ENCODE peak calls at places on chromosomes 1 and 21, in nine cellular contexts. One of them, this sample, is unnamed.
A peak's percentile ranks its signal among the peaks of the same experiment; 100 is the strongest.

GRCh38 chr21:22575165-22575584 is 1577.0 kb downstream of the NCAM2 start:
- ATAC-seq in SK-N-SH treated with all-trans-retinoic acid at 6 μM for 48 hours: peak; percentile 37
- ATAC-seq in activated T-cell treated with anti-CD3 and anti-CD28 coated beads, Interleukin-2, amount 50 U/mL, for 4 hours: no peak
- ATAC-seq in HepG2: no peak
- ATAC-seq in lower lobe of right lung: no peak
- ATAC-seq in activated CD8-positive, alpha-beta memory T cell treated with anti-CD3 and anti-CD28 coated beads, Interleukin-2, amount 10 ng/mL, durations not matched to agents 7 days and 5 days: no peak
- ATAC-seq in aorta: no peak
- ATAC-seq in CD8-positive, alpha-beta T cell: no peak
- ATAC-seq in CD4-positive, CD25-positive, alpha-beta regulatory T cell: no peak
- ATAC-seq in this sample: no peak

GRCh38 chr21:43369124-43369523 is 57.8 kb downstream of the SIK1 start:
- ATAC-seq in SK-N-SH treated with all-trans-retinoic acid at 6 μM for 48 hours: peak; percentile 73
- ATAC-seq in activated T-cell treated with anti-CD3 and anti-CD28 coated beads, Interleukin-2, amount 50 U/mL, for 4 hours: no peak
- ATAC-seq in HepG2: peak; percentile 13
- ATAC-seq in lower lobe of right lung: no peak
- ATAC-seq in activated CD8-positive, alpha-beta memory T cell treated with anti-CD3 and anti-CD28 coated beads, Interleukin-2, amount 10 ng/mL, durations not matched to agents 7 days and 5 days: peak; percentile 34
- ATAC-seq in aorta: no peak
- ATAC-seq in CD8-positive, alpha-beta T cell: no peak
- ATAC-seq in CD4-positive, CD25-positive, alpha-beta regulatory T cell: peak; percentile 45
- ATAC-seq in this sample: peak; percentile 21

GRCh38 chr21:30240661-30241060 is 24.8 kb upstream of the CLDN8 start:
- ATAC-seq in SK-N-SH treated with all-trans-retinoic acid at 6 μM for 48 hours: no peak
- ATAC-seq in activated T-cell treated with anti-CD3 and anti-CD28 coated beads, Interleukin-2, amount 50 U/mL, for 4 hours: no peak
- ATAC-seq in HepG2: no peak
- ATAC-seq in lower lobe of right lung: no peak
- ATAC-seq in activated CD8-positive, alpha-beta memory T cell treated with anti-CD3 and anti-CD28 coated beads, Interleukin-2, amount 10 ng/mL, durations not matched to agents 7 days and 5 days: no peak
- ATAC-seq in aorta: no peak
- ATAC-seq in CD8-positive, alpha-beta T cell: no peak
- ATAC-seq in CD4-positive, CD25-positive, alpha-beta regulatory T cell: no peak
- ATAC-seq in this sample: peak; percentile 36

GRCh38 chr1:236700903-236701302 is 14.6 kb downstream of the ACTN2 start:
- ATAC-seq in SK-N-SH treated with all-trans-retinoic acid at 6 μM for 48 hours: no peak
- ATAC-seq in activated T-cell treated with anti-CD3 and anti-CD28 coated beads, Interleukin-2, amount 50 U/mL, for 4 hours: no peak
- ATAC-seq in HepG2: no peak
- ATAC-seq in lower lobe of right lung: no peak
- ATAC-seq in activated CD8-positive, alpha-beta memory T cell treated with anti-CD3 and anti-CD28 coated beads, Interleukin-2, amount 10 ng/mL, durations not matched to agents 7 days and 5 days: no peak
- ATAC-seq in aorta: no peak
- ATAC-seq in CD8-positive, alpha-beta T cell: no peak
- ATAC-seq in CD4-positive, CD25-positive, alpha-beta regulatory T cell: no peak
- ATAC-seq in this sample: no peak

GRCh38 chr1:40133122-40133665 is 28.0 kb upstream of the RLF start:
- ATAC-seq in SK-N-SH treated with all-trans-retinoic acid at 6 μM for 48 hours: no peak
- ATAC-seq in activated T-cell treated with anti-CD3 and anti-CD28 coated beads, Interleukin-2, amount 50 U/mL, for 4 hours: no peak
- ATAC-seq in HepG2: no peak
- ATAC-seq in lower lobe of right lung: no peak
- ATAC-seq in activated CD8-positive, alpha-beta memory T cell treated with anti-CD3 and anti-CD28 coated beads, Interleukin-2, amount 10 ng/mL, durations not matched to agents 7 days and 5 days: no peak
- ATAC-seq in aorta: no peak
- ATAC-seq in CD8-positive, alpha-beta T cell: no peak
- ATAC-seq in CD4-positive, CD25-positive, alpha-beta regulatory T cell: no peak
- ATAC-seq in this sample: no peak

GRCh38 chr1:19960621-19961020 is 18.8 kb downstream of the PLA2G2A start:
- ATAC-seq in SK-N-SH treated with all-trans-retinoic acid at 6 μM for 48 hours: no peak
- ATAC-seq in activated T-cell treated with anti-CD3 and anti-CD28 coated beads, Interleukin-2, amount 50 U/mL, for 4 hours: no peak
- ATAC-seq in HepG2: no peak
- ATAC-seq in lower lobe of right lung: no peak
- ATAC-seq in activated CD8-positive, alpha-beta memory T cell treated with anti-CD3 and anti-CD28 coated beads, Interleukin-2, amount 10 ng/mL, durations not matched to agents 7 days and 5 days: no peak
- ATAC-seq in aorta: no peak
- ATAC-seq in CD8-positive, alpha-beta T cell: no peak
- ATAC-seq in CD4-positive, CD25-positive, alpha-beta regulatory T cell: no peak
- ATAC-seq in this sample: no peak

GRCh38 chr21:44732263-44732662 is 20.9 kb upstream of the TSPEAR start:
- ATAC-seq in SK-N-SH treated with all-trans-retinoic acid at 6 μM for 48 hours: no peak
- ATAC-seq in activated T-cell treated with anti-CD3 and anti-CD28 coated beads, Interleukin-2, amount 50 U/mL, for 4 hours: no peak
- ATAC-seq in HepG2: no peak
- ATAC-seq in lower lobe of right lung: no peak
- ATAC-seq in activated CD8-positive, alpha-beta memory T cell treated with anti-CD3 and anti-CD28 coated beads, Interleukin-2, amount 10 ng/mL, durations not matched to agents 7 days and 5 days: no peak
- ATAC-seq in aorta: no peak
- ATAC-seq in CD8-positive, alpha-beta T cell: no peak
- ATAC-seq in CD4-positive, CD25-positive, alpha-beta regulatory T cell: no peak
- ATAC-seq in this sample: no peak

GRCh38 chr1:50430010-50430405 is 6.8 kb upstream of the DMRTA2 start:
- ATAC-seq in SK-N-SH treated with all-trans-retinoic acid at 6 μM for 48 hours: no peak
- ATAC-seq in activated T-cell treated with anti-CD3 and anti-CD28 coated beads, Interleukin-2, amount 50 U/mL, for 4 hours: no peak
- ATAC-seq in HepG2: no peak
- ATAC-seq in lower lobe of right lung: no peak
- ATAC-seq in activated CD8-positive, alpha-beta memory T cell treated with anti-CD3 and anti-CD28 coated beads, Interleukin-2, amount 10 ng/mL, durations not matched to agents 7 days and 5 days: no peak
- ATAC-seq in aorta: no peak
- ATAC-seq in CD8-positive, alpha-beta T cell: no peak
- ATAC-seq in CD4-positive, CD25-positive, alpha-beta regulatory T cell: no peak
- ATAC-seq in this sample: no peak

GRCh38 chr1:20150969-20151368 is 11.8 kb downstream of the PLA2G2F start:
- ATAC-seq in SK-N-SH treated with all-trans-retinoic acid at 6 μM for 48 hours: no peak
- ATAC-seq in activated T-cell treated with anti-CD3 and anti-CD28 coated beads, Interleukin-2, amount 50 U/mL, for 4 hours: no peak
- ATAC-seq in HepG2: no peak
- ATAC-seq in lower lobe of right lung: no peak
- ATAC-seq in activated CD8-positive, alpha-beta memory T cell treated with anti-CD3 and anti-CD28 coated beads, Interleukin-2, amount 10 ng/mL, durations not matched to agents 7 days and 5 days: no peak
- ATAC-seq in aorta: no peak
- ATAC-seq in CD8-positive, alpha-beta T cell: no peak
- ATAC-seq in CD4-positive, CD25-positive, alpha-beta regulatory T cell: no peak
- ATAC-seq in this sample: no peak

GRCh38 chr1:76015478-76016103 is 59.0 kb upstream of the ST6GALNAC3 start:
- ATAC-seq in SK-N-SH treated with all-trans-retinoic acid at 6 μM for 48 hours: no peak
- ATAC-seq in activated T-cell treated with anti-CD3 and anti-CD28 coated beads, Interleukin-2, amount 50 U/mL, for 4 hours: peak; percentile 40
- ATAC-seq in HepG2: no peak
- ATAC-seq in lower lobe of right lung: no peak
- ATAC-seq in activated CD8-positive, alpha-beta memory T cell treated with anti-CD3 and anti-CD28 coated beads, Interleukin-2, amount 10 ng/mL, durations not matched to agents 7 days and 5 days: no peak
- ATAC-seq in aorta: no peak
- ATAC-seq in CD8-positive, alpha-beta T cell: no peak
- ATAC-seq in CD4-positive, CD25-positive, alpha-beta regulatory T cell: no peak
- ATAC-seq in this sample: no peak

GRCh38 chr1:186234976-186235686 is 139.9 kb downstream of the TPR start:
- ATAC-seq in SK-N-SH treated with all-trans-retinoic acid at 6 μM for 48 hours: no peak
- ATAC-seq in activated T-cell treated with anti-CD3 and anti-CD28 coated beads, Interleukin-2, amount 50 U/mL, for 4 hours: no peak
- ATAC-seq in HepG2: no peak
- ATAC-seq in lower lobe of right lung: no peak
- ATAC-seq in activated CD8-positive, alpha-beta memory T cell treated with anti-CD3 and anti-CD28 coated beads, Interleukin-2, amount 10 ng/mL, durations not matched to agents 7 days and 5 days: no peak
- ATAC-seq in aorta: no peak
- ATAC-seq in CD8-positive, alpha-beta T cell: no peak
- ATAC-seq in CD4-positive, CD25-positive, alpha-beta regulatory T cell: no peak
- ATAC-seq in this sample: peak; percentile 22

GRCh38 chr1:30123896-30124295 is 599.5 kb downstream of the MATN1 start:
- ATAC-seq in SK-N-SH treated with all-trans-retinoic acid at 6 μM for 48 hours: no peak
- ATAC-seq in activated T-cell treated with anti-CD3 and anti-CD28 coated beads, Interleukin-2, amount 50 U/mL, for 4 hours: no peak
- ATAC-seq in HepG2: no peak
- ATAC-seq in lower lobe of right lung: no peak
- ATAC-seq in activated CD8-positive, alpha-beta memory T cell treated with anti-CD3 and anti-CD28 coated beads, Interleukin-2, amount 10 ng/mL, durations not matched to agents 7 days and 5 days: no peak
- ATAC-seq in aorta: no peak
- ATAC-seq in CD8-positive, alpha-beta T cell: no peak
- ATAC-seq in CD4-positive, CD25-positive, alpha-beta regulatory T cell: no peak
- ATAC-seq in this sample: no peak

GRCh38 chr1:212260557-212261342 is 24.5 kb upstream of the PPP2R5A start:
- ATAC-seq in SK-N-SH treated with all-trans-retinoic acid at 6 μM for 48 hours: no peak
- ATAC-seq in activated T-cell treated with anti-CD3 and anti-CD28 coated beads, Interleukin-2, amount 50 U/mL, for 4 hours: peak; percentile 83
- ATAC-seq in HepG2: peak; percentile 60
- ATAC-seq in lower lobe of right lung: peak; percentile 40
- ATAC-seq in activated CD8-positive, alpha-beta memory T cell treated with anti-CD3 and anti-CD28 coated beads, Interleukin-2, amount 10 ng/mL, durations not matched to agents 7 days and 5 days: peak; percentile 37
- ATAC-seq in aorta: no peak
- ATAC-seq in CD8-positive, alpha-beta T cell: peak; percentile 59
- ATAC-seq in CD4-positive, CD25-positive, alpha-beta regulatory T cell: peak; percentile 38
- ATAC-seq in this sample: peak; percentile 93

GRCh38 chr1:84267476-84267875 is 34.0 kb upstream of the SAMD13 start:
- ATAC-seq in SK-N-SH treated with all-trans-retinoic acid at 6 μM for 48 hours: no peak
- ATAC-seq in activated T-cell treated with anti-CD3 and anti-CD28 coated beads, Interleukin-2, amount 50 U/mL, for 4 hours: no peak
- ATAC-seq in HepG2: no peak
- ATAC-seq in lower lobe of right lung: no peak
- ATAC-seq in activated CD8-positive, alpha-beta memory T cell treated with anti-CD3 and anti-CD28 coated beads, Interleukin-2, amount 10 ng/mL, durations not matched to agents 7 days and 5 days: no peak
- ATAC-seq in aorta: no peak
- ATAC-seq in CD8-positive, alpha-beta T cell: no peak
- ATAC-seq in CD4-positive, CD25-positive, alpha-beta regulatory T cell: no peak
- ATAC-seq in this sample: no peak

GRCh38 chr1:237873487-237873927 is 17.2 kb downstream of the ZP4 start:
- ATAC-seq in SK-N-SH treated with all-trans-retinoic acid at 6 μM for 48 hours: peak; percentile 88
- ATAC-seq in activated T-cell treated with anti-CD3 and anti-CD28 coated beads, Interleukin-2, amount 50 U/mL, for 4 hours: no peak
- ATAC-seq in HepG2: no peak
- ATAC-seq in lower lobe of right lung: no peak
- ATAC-seq in activated CD8-positive, alpha-beta memory T cell treated with anti-CD3 and anti-CD28 coated beads, Interleukin-2, amount 10 ng/mL, durations not matched to agents 7 days and 5 days: no peak
- ATAC-seq in aorta: no peak
- ATAC-seq in CD8-positive, alpha-beta T cell: no peak
- ATAC-seq in CD4-positive, CD25-positive, alpha-beta regulatory T cell: no peak
- ATAC-seq in this sample: peak; percentile 99

GRCh38 chr1:233113009-233113712 is 162.8 kb downstream of the NTPCR start:
- ATAC-seq in SK-N-SH treated with all-trans-retinoic acid at 6 μM for 48 hours: peak; percentile 94
- ATAC-seq in activated T-cell treated with anti-CD3 and anti-CD28 coated beads, Interleukin-2, amount 50 U/mL, for 4 hours: peak; percentile 34
- ATAC-seq in HepG2: peak; percentile 68
- ATAC-seq in lower lobe of right lung: peak; percentile 92
- ATAC-seq in activated CD8-positive, alpha-beta memory T cell treated with anti-CD3 and anti-CD28 coated beads, Interleukin-2, amount 10 ng/mL, durations not matched to agents 7 days and 5 days: peak; percentile 97
- ATAC-seq in aorta: peak; percentile 93
- ATAC-seq in CD8-positive, alpha-beta T cell: no peak
- ATAC-seq in CD4-positive, CD25-positive, alpha-beta regulatory T cell: peak; percentile 58
- ATAC-seq in this sample: peak; percentile 91

GRCh38 chr1:231420959-231421615 is 1.0 kb downstream of the EGLN1 start:
- ATAC-seq in SK-N-SH treated with all-trans-retinoic acid at 6 μM for 48 hours: peak; percentile 44
- ATAC-seq in activated T-cell treated with anti-CD3 and anti-CD28 coated beads, Interleukin-2, amount 50 U/mL, for 4 hours: peak; percentile 16
- ATAC-seq in HepG2: peak; percentile 10
- ATAC-seq in lower lobe of right lung: peak; percentile 4
- ATAC-seq in activated CD8-positive, alpha-beta memory T cell treated with anti-CD3 and anti-CD28 coated beads, Interleukin-2, amount 10 ng/mL, durations not matched to agents 7 days and 5 days: peak; percentile 13
- ATAC-seq in aorta: peak; percentile 21
- ATAC-seq in CD8-positive, alpha-beta T cell: peak; percentile 4
- ATAC-seq in CD4-positive, CD25-positive, alpha-beta regulatory T cell: no peak
- ATAC-seq in this sample: peak; percentile 0

GRCh38 chr1:193185861-193186714 is at the start of gene B3GALT2:
- ATAC-seq in SK-N-SH treated with all-trans-retinoic acid at 6 μM for 48 hours: peak; percentile 80
- ATAC-seq in activated T-cell treated with anti-CD3 and anti-CD28 coated beads, Interleukin-2, amount 50 U/mL, for 4 hours: no peak
- ATAC-seq in HepG2: peak; percentile 68
- ATAC-seq in lower lobe of right lung: no peak
- ATAC-seq in activated CD8-positive, alpha-beta memory T cell treated with anti-CD3 and anti-CD28 coated beads, Interleukin-2, amount 10 ng/mL, durations not matched to agents 7 days and 5 days: peak; percentile 77
- ATAC-seq in aorta: peak; percentile 24
- ATAC-seq in CD8-positive, alpha-beta T cell: peak; percentile 74
- ATAC-seq in CD4-positive, CD25-positive, alpha-beta regulatory T cell: peak; percentile 60
- ATAC-seq in this sample: no peak

GRCh38 chr1:70314706-70315304 is 39.7 kb downstream of the ANKRD13C start:
- ATAC-seq in SK-N-SH treated with all-trans-retinoic acid at 6 μM for 48 hours: peak; percentile 49
- ATAC-seq in activated T-cell treated with anti-CD3 and anti-CD28 coated beads, Interleukin-2, amount 50 U/mL, for 4 hours: no peak
- ATAC-seq in HepG2: no peak
- ATAC-seq in lower lobe of right lung: no peak
- ATAC-seq in activated CD8-positive, alpha-beta memory T cell treated with anti-CD3 and anti-CD28 coated beads, Interleukin-2, amount 10 ng/mL, durations not matched to agents 7 days and 5 days: no peak
- ATAC-seq in aorta: no peak
- ATAC-seq in CD8-positive, alpha-beta T cell: no peak
- ATAC-seq in CD4-positive, CD25-positive, alpha-beta regulatory T cell: no peak
- ATAC-seq in this sample: no peak

GRCh38 chr1:67371681-67372080 is 58.5 kb downstream of the SERBP1 start:
- ATAC-seq in SK-N-SH treated with all-trans-retinoic acid at 6 μM for 48 hours: peak; percentile 57
- ATAC-seq in activated T-cell treated with anti-CD3 and anti-CD28 coated beads, Interleukin-2, amount 50 U/mL, for 4 hours: no peak
- ATAC-seq in HepG2: no peak
- ATAC-seq in lower lobe of right lung: no peak
- ATAC-seq in activated CD8-positive, alpha-beta memory T cell treated with anti-CD3 and anti-CD28 coated beads, Interleukin-2, amount 10 ng/mL, durations not matched to agents 7 days and 5 days: no peak
- ATAC-seq in aorta: no peak
- ATAC-seq in CD8-positive, alpha-beta T cell: no peak
- ATAC-seq in CD4-positive, CD25-positive, alpha-beta regulatory T cell: no peak
- ATAC-seq in this sample: no peak

GRCh38 chr1:199170711-199171110 is 531.9 kb downstream of the PTPRC start:
- ATAC-seq in SK-N-SH treated with all-trans-retinoic acid at 6 μM for 48 hours: no peak
- ATAC-seq in activated T-cell treated with anti-CD3 and anti-CD28 coated beads, Interleukin-2, amount 50 U/mL, for 4 hours: no peak
- ATAC-seq in HepG2: no peak
- ATAC-seq in lower lobe of right lung: no peak
- ATAC-seq in activated CD8-positive, alpha-beta memory T cell treated with anti-CD3 and anti-CD28 coated beads, Interleukin-2, amount 10 ng/mL, durations not matched to agents 7 days and 5 days: no peak
- ATAC-seq in aorta: no peak
- ATAC-seq in CD8-positive, alpha-beta T cell: no peak
- ATAC-seq in CD4-positive, CD25-positive, alpha-beta regulatory T cell: no peak
- ATAC-seq in this sample: no peak

GRCh38 chr1:119564548-119564947 is 57.5 kb downstream of the HSD3B1 start:
- ATAC-seq in SK-N-SH treated with all-trans-retinoic acid at 6 μM for 48 hours: no peak
- ATAC-seq in activated T-cell treated with anti-CD3 and anti-CD28 coated beads, Interleukin-2, amount 50 U/mL, for 4 hours: no peak
- ATAC-seq in HepG2: no peak
- ATAC-seq in lower lobe of right lung: no peak
- ATAC-seq in activated CD8-positive, alpha-beta memory T cell treated with anti-CD3 and anti-CD28 coated beads, Interleukin-2, amount 10 ng/mL, durations not matched to agents 7 days and 5 days: no peak
- ATAC-seq in aorta: no peak
- ATAC-seq in CD8-positive, alpha-beta T cell: no peak
- ATAC-seq in CD4-positive, CD25-positive, alpha-beta regulatory T cell: no peak
- ATAC-seq in this sample: no peak

GRCh38 chr1:215637041-215637573 is 70.0 kb downstream of the KCTD3 start:
- ATAC-seq in SK-N-SH treated with all-trans-retinoic acid at 6 μM for 48 hours: peak; percentile 60
- ATAC-seq in activated T-cell treated with anti-CD3 and anti-CD28 coated beads, Interleukin-2, amount 50 U/mL, for 4 hours: no peak
- ATAC-seq in HepG2: peak; percentile 67
- ATAC-seq in lower lobe of right lung: peak; percentile 69
- ATAC-seq in activated CD8-positive, alpha-beta memory T cell treated with anti-CD3 and anti-CD28 coated beads, Interleukin-2, amount 10 ng/mL, durations not matched to agents 7 days and 5 days: no peak
- ATAC-seq in aorta: peak; percentile 78
- ATAC-seq in CD8-positive, alpha-beta T cell: no peak
- ATAC-seq in CD4-positive, CD25-positive, alpha-beta regulatory T cell: no peak
- ATAC-seq in this sample: peak; percentile 77

GRCh38 chr21:34833465-34833864 is 164.7 kb downstream of the CLIC6 start:
- ATAC-seq in SK-N-SH treated with all-trans-retinoic acid at 6 μM for 48 hours: no peak
- ATAC-seq in activated T-cell treated with anti-CD3 and anti-CD28 coated beads, Interleukin-2, amount 50 U/mL, for 4 hours: no peak
- ATAC-seq in HepG2: no peak
- ATAC-seq in lower lobe of right lung: no peak
- ATAC-seq in activated CD8-positive, alpha-beta memory T cell treated with anti-CD3 and anti-CD28 coated beads, Interleukin-2, amount 10 ng/mL, durations not matched to agents 7 days and 5 days: no peak
- ATAC-seq in aorta: no peak
- ATAC-seq in CD8-positive, alpha-beta T cell: no peak
- ATAC-seq in CD4-positive, CD25-positive, alpha-beta regulatory T cell: no peak
- ATAC-seq in this sample: no peak

GRCh38 chr21:42201615-42202161 is 17.3 kb upstream of the ABCG1 start:
- ATAC-seq in SK-N-SH treated with all-trans-retinoic acid at 6 μM for 48 hours: no peak
- ATAC-seq in activated T-cell treated with anti-CD3 and anti-CD28 coated beads, Interleukin-2, amount 50 U/mL, for 4 hours: no peak
- ATAC-seq in HepG2: no peak
- ATAC-seq in lower lobe of right lung: peak; percentile 45
- ATAC-seq in activated CD8-positive, alpha-beta memory T cell treated with anti-CD3 and anti-CD28 coated beads, Interleukin-2, amount 10 ng/mL, durations not matched to agents 7 days and 5 days: no peak
- ATAC-seq in aorta: no peak
- ATAC-seq in CD8-positive, alpha-beta T cell: no peak
- ATAC-seq in CD4-positive, CD25-positive, alpha-beta regulatory T cell: no peak
- ATAC-seq in this sample: peak; percentile 43

GRCh38 chr1:101205457-101205856 is 31.4 kb upstream of the S1PR1 start:
- ATAC-seq in SK-N-SH treated with all-trans-retinoic acid at 6 μM for 48 hours: no peak
- ATAC-seq in activated T-cell treated with anti-CD3 and anti-CD28 coated beads, Interleukin-2, amount 50 U/mL, for 4 hours: no peak
- ATAC-seq in HepG2: no peak
- ATAC-seq in lower lobe of right lung: no peak
- ATAC-seq in activated CD8-positive, alpha-beta memory T cell treated with anti-CD3 and anti-CD28 coated beads, Interleukin-2, amount 10 ng/mL, durations not matched to agents 7 days and 5 days: no peak
- ATAC-seq in aorta: no peak
- ATAC-seq in CD8-positive, alpha-beta T cell: no peak
- ATAC-seq in CD4-positive, CD25-positive, alpha-beta regulatory T cell: no peak
- ATAC-seq in this sample: no peak

GRCh38 chr1:60488857-60489256 is 415.3 kb upstream of the C1orf87 start:
- ATAC-seq in SK-N-SH treated with all-trans-retinoic acid at 6 μM for 48 hours: no peak
- ATAC-seq in activated T-cell treated with anti-CD3 and anti-CD28 coated beads, Interleukin-2, amount 50 U/mL, for 4 hours: no peak
- ATAC-seq in HepG2: no peak
- ATAC-seq in lower lobe of right lung: peak; percentile 27
- ATAC-seq in activated CD8-positive, alpha-beta memory T cell treated with anti-CD3 and anti-CD28 coated beads, Interleukin-2, amount 10 ng/mL, durations not matched to agents 7 days and 5 days: no peak
- ATAC-seq in aorta: peak; percentile 85
- ATAC-seq in CD8-positive, alpha-beta T cell: no peak
- ATAC-seq in CD4-positive, CD25-positive, alpha-beta regulatory T cell: no peak
- ATAC-seq in this sample: no peak

GRCh38 chr1:217717959-217718358 is 86.8 kb downstream of the SPATA17 start:
- ATAC-seq in SK-N-SH treated with all-trans-retinoic acid at 6 μM for 48 hours: no peak
- ATAC-seq in activated T-cell treated with anti-CD3 and anti-CD28 coated beads, Interleukin-2, amount 50 U/mL, for 4 hours: no peak
- ATAC-seq in HepG2: no peak
- ATAC-seq in lower lobe of right lung: no peak
- ATAC-seq in activated CD8-positive, alpha-beta memory T cell treated with anti-CD3 and anti-CD28 coated beads, Interleukin-2, amount 10 ng/mL, durations not matched to agents 7 days and 5 days: no peak
- ATAC-seq in aorta: no peak
- ATAC-seq in CD8-positive, alpha-beta T cell: no peak
- ATAC-seq in CD4-positive, CD25-positive, alpha-beta regulatory T cell: no peak
- ATAC-seq in this sample: no peak

GRCh38 chr1:46772571-46772970 is 26.3 kb upstream of the CYP4B1 start:
- ATAC-seq in SK-N-SH treated with all-trans-retinoic acid at 6 μM for 48 hours: no peak
- ATAC-seq in activated T-cell treated with anti-CD3 and anti-CD28 coated beads, Interleukin-2, amount 50 U/mL, for 4 hours: no peak
- ATAC-seq in HepG2: no peak
- ATAC-seq in lower lobe of right lung: peak; percentile 45
- ATAC-seq in activated CD8-positive, alpha-beta memory T cell treated with anti-CD3 and anti-CD28 coated beads, Interleukin-2, amount 10 ng/mL, durations not matched to agents 7 days and 5 days: no peak
- ATAC-seq in aorta: no peak
- ATAC-seq in CD8-positive, alpha-beta T cell: no peak
- ATAC-seq in CD4-positive, CD25-positive, alpha-beta regulatory T cell: no peak
- ATAC-seq in this sample: peak; percentile 78

GRCh38 chr1:211589782-211590721 is 11.1 kb upstream of the SLC30A1 start:
- ATAC-seq in SK-N-SH treated with all-trans-retinoic acid at 6 μM for 48 hours: no peak
- ATAC-seq in activated T-cell treated with anti-CD3 and anti-CD28 coated beads, Interleukin-2, amount 50 U/mL, for 4 hours: no peak
- ATAC-seq in HepG2: peak; percentile 36
- ATAC-seq in lower lobe of right lung: peak; percentile 91
- ATAC-seq in activated CD8-positive, alpha-beta memory T cell treated with anti-CD3 and anti-CD28 coated beads, Interleukin-2, amount 10 ng/mL, durations not matched to agents 7 days and 5 days: no peak
- ATAC-seq in aorta: peak; percentile 88
- ATAC-seq in CD8-positive, alpha-beta T cell: no peak
- ATAC-seq in CD4-positive, CD25-positive, alpha-beta regulatory T cell: no peak
- ATAC-seq in this sample: peak; percentile 66

This sample was measured in esophagus mucosa.